ENCODE peak calls at places on chromosomes 7 and 10, in eight cellular contexts. Z is GM12865; N is AML-193; Q is EH; P is NCI-H2029 treated with DMSO at 0.1 percent for 48 hours; C is mammary epithelial cell; O is stimulated activated CD4-positive, alpha-beta T cell treated with anti-CD3 and anti-CD28 coated beads, Interleukin-4, amount 100 ng/mL, for 24 hours; A is endothelial cell. M is an unnamed sample.
A peak's percentile ranks its signal among the peaks of the same experiment; 100 is the strongest.

GRCh38 chr10:71694567-71694968 is 25.0 kb downstream of the C10orf105 start:
- DNase-seq in A (no peak), C (no peak), P (no peak), N (peak; percentile 85), O (peak; percentile 36), Z (peak; percentile 92), Q (no peak), M (peak; percentile 90)

GRCh38 chr10:47190301-47190700 is 109.7 kb upstream of the GDF10 start:
- DNase-seq in P (peak; percentile 3), A (no peak), Z (no peak), Q (no peak), C (peak; percentile 64), O (no peak), N (no peak), M (no peak)

GRCh38 chr7:15755061-15755460 is 68.6 kb upstream of the MEOX2 start:
- DNase-seq in Z (no peak), N (no peak), C (no peak), O (no peak), P (no peak), Q (peak; percentile 84), A (no peak), M (no peak)

GRCh38 chr10:5583525-5584175 is 58.9 kb downstream of the CALML3 start:
- DNase-seq in N (no peak), Z (peak; percentile 87), C (peak; percentile 98), A (peak; percentile 75), O (no peak), Q (no peak), P (peak; percentile 83), M (no peak)

GRCh38 chr10:57506414-57507094 is 761.1 kb downstream of the IPMK start:
- DNase-seq in N (no peak), Q (no peak), P (no peak), O (no peak), C (no peak), Z (no peak), A (no peak), M (no peak)

GRCh38 chr7:93226310-93226709 is at the start of gene HEPACAM2:
- DNase-seq in A (no peak), N (no peak), Z (no peak), C (no peak), O (no peak), Q (no peak), P (peak; percentile 55), M (no peak)

GRCh38 chr10:78432582-78432981 is 398.9 kb downstream of the RPS24 start:
- DNase-seq in Q (peak; percentile 18), Z (no peak), A (no peak), P (no peak), C (no peak), N (no peak), O (no peak), M (no peak)

GRCh38 chr10:122459586-122460273 is 1.6 kb upstream of the HTRA1 start:
- DNase-seq in P (no peak), O (no peak), A (no peak), Q (peak; percentile 62), N (no peak), Z (no peak), C (no peak), M (no peak)

GRCh38 chr7:114988755-114989154 is 66.9 kb downstream of the MDFIC start:
- DNase-seq in N (no peak), A (no peak), O (no peak), C (peak; percentile 37), Q (peak; percentile 84), P (no peak), Z (no peak), M (no peak)

GRCh38 chr10:22476601-22477364 is 131.5 kb downstream of the SPAG6 start:
- DNase-seq in C (no peak), Z (no peak), O (no peak), P (no peak), Q (no peak), A (peak; percentile 18), N (no peak), M (no peak)

GRCh38 chr10:630581-631073 is 58.8 kb downstream of the DIP2C start:
- DNase-seq in N (no peak), Q (no peak), O (no peak), Z (no peak), P (peak; percentile 29), C (no peak), A (no peak), M (no peak)

GRCh38 chr7:3112499-3113134 is 69.0 kb upstream of the CARD11 start:
- DNase-seq in Z (no peak), O (no peak), A (no peak), Q (no peak), P (no peak), C (no peak), N (no peak), M (no peak)

GRCh38 chr7:151343516-151343915 is 1.9 kb downstream of the NUB1 start:
- DNase-seq in A (no peak), O (no peak), C (no peak), Q (no peak), N (no peak), Z (no peak), P (no peak), M (no peak)

GRCh38 chr10:79138449-79139123 is 69.8 kb downstream of the ZMIZ1 start:
- DNase-seq in N (no peak), P (no peak), C (no peak), Q (no peak), A (no peak), O (no peak), Z (no peak), M (no peak)

GRCh38 chr10:63611078-63611477 is 89.9 kb downstream of the REEP3 start:
- DNase-seq in O (no peak), Q (peak; percentile 57), C (peak; percentile 41), N (no peak), P (no peak), Z (no peak), A (no peak), M (no peak)

GRCh38 chr7:1512781-1513656 is 8.8 kb upstream of the INTS1 start:
- DNase-seq in Z (peak; percentile 36), Q (peak; percentile 98), C (peak; percentile 90), O (peak; percentile 46), N (peak; percentile 88), P (no peak), A (no peak), M (peak; percentile 86)

GRCh38 chr10:127556911-127557310 is 7.8 kb downstream of the NPS start:
- DNase-seq in A (peak; percentile 71), N (no peak), Z (no peak), Q (peak; percentile 3), O (no peak), C (peak; percentile 6), P (no peak), M (peak; percentile 12)

GRCh38 chr10:21002097-21002878 is 105.2 kb upstream of the NEBL start:
- DNase-seq in N (no peak), Z (no peak), O (no peak), P (no peak), A (no peak), C (peak; percentile 77), Q (no peak), M (no peak)

GRCh38 chr10:124324856-124325657 is 93.7 kb downstream of the OAT start:
- DNase-seq in Z (no peak), N (no peak), Q (no peak), C (no peak), O (no peak), P (no peak), A (no peak), M (no peak)

GRCh38 chr10:90969148-90969547 is 48.3 kb upstream of the ANKRD1 start:
- DNase-seq in O (no peak), A (no peak), P (no peak), N (no peak), Z (no peak), Q (peak; percentile 47), C (peak; percentile 56), M (no peak)

GRCh38 chr7:2006231-2006771 is 226.4 kb downstream of the MAD1L1 start:
- DNase-seq in A (no peak), N (no peak), Q (no peak), O (no peak), C (no peak), Z (no peak), P (no peak), M (no peak)

GRCh38 chr10:120511165-120511564 is 54.1 kb downstream of the PLPP4 start:
- DNase-seq in Q (peak; percentile 26), O (no peak), N (no peak), P (no peak), C (peak; percentile 94), A (no peak), Z (no peak), M (no peak)

GRCh38 chr7:35839860-35840854 is 39.3 kb downstream of the SEPTIN7 start:
- DNase-seq in O (no peak), Q (peak; percentile 83), P (no peak), Z (no peak), A (no peak), C (peak; percentile 17), N (peak; percentile 5), M (no peak)